ENCODE peak calls at places on chromosomes 5 and 9, in four cellular contexts. One of them, this sample, is unnamed.
A peak's percentile ranks its signal among the peaks of the same experiment; 100 is the strongest.

GRCh38 chr5:16897284-16897704 is 38.8 kb downstream of the MYO10 start:
- DNase-seq in brain microvascular endothelial cell: peak; percentile 70
- DNase-seq in EL: peak; percentile 59
- DNase-seq in activated T-cell treated with anti-CD3 and anti-CD28 coated beads, Interleukin-2, amount 50 U/mL, for 24 hours: no peak
- DNase-seq in this sample: no peak

GRCh38 chr5:72649449-72649848 is 142.2 kb upstream of the ZNF366 start:
- DNase-seq in EL: peak; percentile 55
- DNase-seq in brain microvascular endothelial cell: peak; percentile 75
- DNase-seq in activated T-cell treated with anti-CD3 and anti-CD28 coated beads, Interleukin-2, amount 50 U/mL, for 24 hours: no peak
- DNase-seq in this sample: peak; percentile 25

GRCh38 chr5:93428868-93429267 is 152.2 kb downstream of the NR2F1-AS1 start:
- DNase-seq in brain microvascular endothelial cell: peak; percentile 57
- DNase-seq in EL: peak; percentile 42
- DNase-seq in activated T-cell treated with anti-CD3 and anti-CD28 coated beads, Interleukin-2, amount 50 U/mL, for 24 hours: no peak
- DNase-seq in this sample: peak; percentile 9

GRCh38 chr9:114386361-114386885 is 1.4 kb downstream of the AKNA start:
- DNase-seq in activated T-cell treated with anti-CD3 and anti-CD28 coated beads, Interleukin-2, amount 50 U/mL, for 24 hours: no peak
- DNase-seq in EL: no peak
- DNase-seq in brain microvascular endothelial cell: no peak
- DNase-seq in this sample: no peak

GRCh38 chr9:121557581-121558422 is 58.2 kb upstream of the GGTA1 start:
- DNase-seq in brain microvascular endothelial cell: peak; percentile 90
- DNase-seq in EL: peak; percentile 96
- DNase-seq in activated T-cell treated with anti-CD3 and anti-CD28 coated beads, Interleukin-2, amount 50 U/mL, for 24 hours: no peak
- DNase-seq in this sample: peak; percentile 89

GRCh38 chr9:105908069-105908468 is 213.7 kb downstream of the TMEM38B start:
- DNase-seq in brain microvascular endothelial cell: no peak
- DNase-seq in activated T-cell treated with anti-CD3 and anti-CD28 coated beads, Interleukin-2, amount 50 U/mL, for 24 hours: no peak
- DNase-seq in EL: no peak
- DNase-seq in this sample: no peak

GRCh38 chr5:95241635-95242034 is 43.3 kb downstream of the MCTP1 start:
- DNase-seq in EL: no peak
- DNase-seq in activated T-cell treated with anti-CD3 and anti-CD28 coated beads, Interleukin-2, amount 50 U/mL, for 24 hours: no peak
- DNase-seq in brain microvascular endothelial cell: no peak
- DNase-seq in this sample: no peak

GRCh38 chr5:140113180-140113698 is 670 bp upstream of the PURA start:
- DNase-seq in brain microvascular endothelial cell: no peak
- DNase-seq in activated T-cell treated with anti-CD3 and anti-CD28 coated beads, Interleukin-2, amount 50 U/mL, for 24 hours: no peak
- DNase-seq in EL: no peak
- DNase-seq in this sample: peak; percentile 32

GRCh38 chr9:14441976-14442651 is 128.2 kb upstream of the NFIB start:
- DNase-seq in brain microvascular endothelial cell: no peak
- DNase-seq in activated T-cell treated with anti-CD3 and anti-CD28 coated beads, Interleukin-2, amount 50 U/mL, for 24 hours: no peak
- DNase-seq in EL: no peak
- DNase-seq in this sample: no peak

GRCh38 chr9:116340270-116340669 is 186.7 kb downstream of the PAPPA start:
- DNase-seq in brain microvascular endothelial cell: no peak
- DNase-seq in EL: no peak
- DNase-seq in activated T-cell treated with anti-CD3 and anti-CD28 coated beads, Interleukin-2, amount 50 U/mL, for 24 hours: no peak
- DNase-seq in this sample: no peak

GRCh38 chr9:38343037-38343436 is 49.5 kb upstream of the ALDH1B1 start:
- DNase-seq in brain microvascular endothelial cell: no peak
- DNase-seq in EL: no peak
- DNase-seq in activated T-cell treated with anti-CD3 and anti-CD28 coated beads, Interleukin-2, amount 50 U/mL, for 24 hours: no peak
- DNase-seq in this sample: no peak

GRCh38 chr5:91194861-91195460 is 188.2 kb downstream of the ARRDC3 start:
- DNase-seq in activated T-cell treated with anti-CD3 and anti-CD28 coated beads, Interleukin-2, amount 50 U/mL, for 24 hours: no peak
- DNase-seq in brain microvascular endothelial cell: no peak
- DNase-seq in EL: no peak
- DNase-seq in this sample: no peak